ENCODE peak calls at places on chromosomes 2 and 18, in ten cellular contexts. One of them, this sample, is unnamed.

GRCh38 chr18:26821181-26821580 is 44.3 kb downstream of the AQP4 start:
- DNase-seq in OCI-LY7: no peak
- DNase-seq in SK-N-SH: no peak
- DNase-seq in PC-9: no peak
- DNase-seq in GM23338: no peak
- DNase-seq in GM23248: no peak
- DNase-seq in Karpas-422: no peak
- DNase-seq in HCT116: no peak
- DNase-seq in MM.1S: no peak
- DNase-seq in hepatocyte: peak; percentile 13
- DNase-seq in this sample: no peak

GRCh38 chr2:128291161-128291843 is 27.4 kb downstream of the HS6ST1 start:
- DNase-seq in OCI-LY7: no peak
- DNase-seq in SK-N-SH: no peak
- DNase-seq in PC-9: peak; percentile 44
- DNase-seq in GM23338: no peak
- DNase-seq in GM23248: no peak
- DNase-seq in Karpas-422: no peak
- DNase-seq in HCT116: no peak
- DNase-seq in MM.1S: no peak
- DNase-seq in hepatocyte: no peak
- DNase-seq in this sample: no peak

GRCh38 chr2:85628658-85629057 is 12.7 kb downstream of the USP39 start:
- DNase-seq in OCI-LY7: no peak
- DNase-seq in SK-N-SH: no peak
- DNase-seq in PC-9: no peak
- DNase-seq in GM23338: no peak
- DNase-seq in GM23248: no peak
- DNase-seq in Karpas-422: no peak
- DNase-seq in HCT116: no peak
- DNase-seq in MM.1S: peak; percentile 86
- DNase-seq in hepatocyte: no peak
- DNase-seq in this sample: no peak

GRCh38 chr18:27707201-27707600 is 469.7 kb downstream of the CDH2 start:
- DNase-seq in OCI-LY7: no peak
- DNase-seq in SK-N-SH: no peak
- DNase-seq in PC-9: no peak
- DNase-seq in GM23338: no peak
- DNase-seq in GM23248: peak; percentile 5
- DNase-seq in Karpas-422: no peak
- DNase-seq in HCT116: no peak
- DNase-seq in MM.1S: no peak
- DNase-seq in hepatocyte: no peak
- DNase-seq in this sample: peak; percentile 8

GRCh38 chr18:2627821-2628276 is 27.7 kb upstream of the SMCHD1 start:
- DNase-seq in OCI-LY7: no peak
- DNase-seq in SK-N-SH: no peak
- DNase-seq in PC-9: no peak
- DNase-seq in GM23338: no peak
- DNase-seq in GM23248: peak; percentile 67
- DNase-seq in Karpas-422: no peak
- DNase-seq in HCT116: peak; percentile 26
- DNase-seq in MM.1S: no peak
- DNase-seq in hepatocyte: peak; percentile 29
- DNase-seq in this sample: peak; percentile 53

GRCh38 chr2:241615522-241616052 is 21.4 kb downstream of the THAP4 start:
- DNase-seq in OCI-LY7: no peak
- DNase-seq in SK-N-SH: no peak
- DNase-seq in PC-9: no peak
- DNase-seq in GM23338: no peak
- DNase-seq in GM23248: no peak
- DNase-seq in Karpas-422: no peak
- DNase-seq in HCT116: no peak
- DNase-seq in MM.1S: no peak
- DNase-seq in hepatocyte: no peak
- DNase-seq in this sample: no peak

GRCh38 chr2:147006724-147007123 is 838.1 kb upstream of the ACVR2A start:
- DNase-seq in OCI-LY7: no peak
- DNase-seq in SK-N-SH: no peak
- DNase-seq in PC-9: no peak
- DNase-seq in GM23338: no peak
- DNase-seq in GM23248: peak; percentile 57
- DNase-seq in Karpas-422: no peak
- DNase-seq in HCT116: no peak
- DNase-seq in MM.1S: no peak
- DNase-seq in hepatocyte: no peak
- DNase-seq in this sample: no peak

GRCh38 chr2:190837991-190838390 is 42.6 kb upstream of the GLS start:
- DNase-seq in OCI-LY7: no peak
- DNase-seq in SK-N-SH: no peak
- DNase-seq in PC-9: no peak
- DNase-seq in GM23338: no peak
- DNase-seq in GM23248: peak; percentile 56
- DNase-seq in Karpas-422: no peak
- DNase-seq in HCT116: no peak
- DNase-seq in MM.1S: no peak
- DNase-seq in hepatocyte: no peak
- DNase-seq in this sample: no peak

GRCh38 chr2:203418271-203418670 is 90.1 kb downstream of the ABI2 start:
- DNase-seq in OCI-LY7: no peak
- DNase-seq in SK-N-SH: no peak
- DNase-seq in PC-9: no peak
- DNase-seq in GM23338: no peak
- DNase-seq in GM23248: no peak
- DNase-seq in Karpas-422: no peak
- DNase-seq in HCT116: no peak
- DNase-seq in MM.1S: no peak
- DNase-seq in hepatocyte: no peak
- DNase-seq in this sample: no peak

GRCh38 chr2:128308284-128308731 is 10.4 kb downstream of the HS6ST1 start:
- DNase-seq in OCI-LY7: no peak
- DNase-seq in SK-N-SH: no peak
- DNase-seq in PC-9: no peak
- DNase-seq in GM23338: no peak
- DNase-seq in GM23248: no peak
- DNase-seq in Karpas-422: no peak
- DNase-seq in HCT116: no peak
- DNase-seq in MM.1S: no peak
- DNase-seq in hepatocyte: no peak
- DNase-seq in this sample: no peak

GRCh38 chr2:80482276-80482675 is 177.7 kb upstream of the LRRTM1 start:
- DNase-seq in OCI-LY7: no peak
- DNase-seq in SK-N-SH: no peak
- DNase-seq in PC-9: no peak
- DNase-seq in GM23338: no peak
- DNase-seq in GM23248: no peak
- DNase-seq in Karpas-422: no peak
- DNase-seq in HCT116: no peak
- DNase-seq in MM.1S: no peak
- DNase-seq in hepatocyte: no peak
- DNase-seq in this sample: no peak

GRCh38 chr2:142777742-142778141 is 99.7 kb upstream of the KYNU start:
- DNase-seq in OCI-LY7: no peak
- DNase-seq in SK-N-SH: no peak
- DNase-seq in PC-9: no peak
- DNase-seq in GM23338: peak; percentile 3
- DNase-seq in GM23248: no peak
- DNase-seq in Karpas-422: no peak
- DNase-seq in HCT116: no peak
- DNase-seq in MM.1S: no peak
- DNase-seq in hepatocyte: no peak
- DNase-seq in this sample: no peak

GRCh38 chr2:167759531-167759930 is 487.9 kb downstream of the STK39 start:
- DNase-seq in OCI-LY7: no peak
- DNase-seq in SK-N-SH: no peak
- DNase-seq in PC-9: no peak
- DNase-seq in GM23338: peak; percentile 58
- DNase-seq in GM23248: no peak
- DNase-seq in Karpas-422: no peak
- DNase-seq in HCT116: no peak
- DNase-seq in MM.1S: no peak
- DNase-seq in hepatocyte: no peak
- DNase-seq in this sample: no peak

GRCh38 chr2:232901711-232902578 is 31.9 kb downstream of the SNORC start:
- DNase-seq in OCI-LY7: no peak
- DNase-seq in SK-N-SH: peak; percentile 48
- DNase-seq in PC-9: peak; percentile 86
- DNase-seq in GM23338: no peak
- DNase-seq in GM23248: peak; percentile 96
- DNase-seq in Karpas-422: no peak
- DNase-seq in HCT116: peak; percentile 83
- DNase-seq in MM.1S: no peak
- DNase-seq in hepatocyte: peak; percentile 41
- DNase-seq in this sample: peak; percentile 94

GRCh38 chr2:72427022-72427861 is 279.6 kb upstream of the CYP26B1 start:
- DNase-seq in OCI-LY7: no peak
- DNase-seq in SK-N-SH: peak; percentile 9
- DNase-seq in PC-9: no peak
- DNase-seq in GM23338: no peak
- DNase-seq in GM23248: no peak
- DNase-seq in Karpas-422: no peak
- DNase-seq in HCT116: no peak
- DNase-seq in MM.1S: no peak
- DNase-seq in hepatocyte: no peak
- DNase-seq in this sample: no peak

GRCh38 chr2:9590635-9591034 is 35.0 kb upstream of the ADAM17 start:
- DNase-seq in OCI-LY7: no peak
- DNase-seq in SK-N-SH: no peak
- DNase-seq in PC-9: no peak
- DNase-seq in GM23338: no peak
- DNase-seq in GM23248: peak; percentile 71
- DNase-seq in Karpas-422: no peak
- DNase-seq in HCT116: no peak
- DNase-seq in MM.1S: no peak
- DNase-seq in hepatocyte: no peak
- DNase-seq in this sample: peak; percentile 26

GRCh38 chr18:3304832-3305231 is 42.9 kb downstream of the MYL12B start:
- DNase-seq in OCI-LY7: no peak
- DNase-seq in SK-N-SH: no peak
- DNase-seq in PC-9: no peak
- DNase-seq in GM23338: no peak
- DNase-seq in GM23248: peak; percentile 28
- DNase-seq in Karpas-422: no peak
- DNase-seq in HCT116: no peak
- DNase-seq in MM.1S: no peak
- DNase-seq in hepatocyte: no peak
- DNase-seq in this sample: no peak

GRCh38 chr2:120919771-120920437 is 184.2 kb downstream of the GLI2 start:
- DNase-seq in OCI-LY7: no peak
- DNase-seq in SK-N-SH: no peak
- DNase-seq in PC-9: no peak
- DNase-seq in GM23338: no peak
- DNase-seq in GM23248: peak; percentile 94
- DNase-seq in Karpas-422: no peak
- DNase-seq in HCT116: no peak
- DNase-seq in MM.1S: no peak
- DNase-seq in hepatocyte: peak; percentile 62
- DNase-seq in this sample: no peak
- H3K36me3 ChIP-seq in OCI-LY7: no peaks in the 10 kb centered on the region
- H3K36me3 ChIP-seq in SK-N-SH: no peaks in the 10 kb centered on the region
- H3K36me3 ChIP-seq in PC-9: no peaks in the 10 kb centered on the region
- H3K36me3 ChIP-seq in GM23338: no peaks in the 10 kb centered on the region
- H3K36me3 ChIP-seq in GM23248: no peaks in the 10 kb centered on the region
- H3K36me3 ChIP-seq in Karpas-422: no peaks in the 10 kb centered on the region
- H3K36me3 ChIP-seq in HCT116: no peaks in the 10 kb centered on the region
- H3K36me3 ChIP-seq in MM.1S: no peaks in the 10 kb centered on the region
- H3K36me3 ChIP-seq in hepatocyte: no peaks in the 10 kb centered on the region
- H3K36me3 ChIP-seq in this sample: no peaks in the 10 kb centered on the region

DNA sequence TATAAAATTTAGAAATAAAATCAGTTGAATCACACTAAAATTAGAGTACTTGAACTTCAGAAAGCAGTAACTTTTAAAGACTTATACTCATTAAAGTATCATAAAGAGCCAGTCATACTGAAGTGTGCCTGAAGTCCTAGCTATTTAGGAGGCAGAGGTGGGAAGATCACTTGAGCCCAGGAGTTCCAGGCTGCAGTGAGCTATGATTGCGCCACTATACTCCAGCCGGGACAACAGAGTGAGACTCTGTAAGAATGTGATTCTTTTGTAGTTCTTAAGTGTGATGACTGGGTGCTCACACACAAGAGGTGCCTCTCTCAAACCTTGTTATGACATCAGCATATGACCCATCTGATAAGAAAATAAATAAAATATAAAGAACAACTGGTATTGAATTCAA is 14.6 kb downstream of the TLK1 start:
- DNase-seq in OCI-LY7: no peak
- DNase-seq in SK-N-SH: no peak
- DNase-seq in PC-9: no peak
- DNase-seq in GM23338: no peak
- DNase-seq in GM23248: no peak
- DNase-seq in Karpas-422: no peak
- DNase-seq in HCT116: no peak
- DNase-seq in MM.1S: no peak
- DNase-seq in hepatocyte: no peak
- DNase-seq in this sample: no peak
- H3K4me1 ChIP-seq in OCI-LY7: peaks cover 37% of the 10 kb centered on the region
- H3K4me1 ChIP-seq in SK-N-SH: no peaks in the 10 kb centered on the region
- H3K4me1 ChIP-seq in PC-9: peaks cover 18% of the 10 kb centered on the region
- H3K4me1 ChIP-seq in GM23338: peaks cover 19% of the 10 kb centered on the region
- H3K4me1 ChIP-seq in GM23248: peaks cover 12% of the 10 kb centered on the region
- H3K4me1 ChIP-seq in Karpas-422: peaks cover 13% of the 10 kb centered on the region
- H3K4me1 ChIP-seq in HCT116: no peaks in the 10 kb centered on the region
- H3K4me1 ChIP-seq in MM.1S: no peaks in the 10 kb centered on the region
- H3K4me1 ChIP-seq in hepatocyte: peaks cover 7% of the 10 kb centered on the region
- H3K4me1 ChIP-seq in this sample: peaks cover 17% of the 10 kb centered on the region

GRCh38 chr2:240443891-240444301 is 8.4 kb downstream of the GPC1 start:
- DNase-seq in OCI-LY7: no peak
- DNase-seq in SK-N-SH: no peak
- DNase-seq in PC-9: no peak
- DNase-seq in GM23338: no peak
- DNase-seq in GM23248: peak; percentile 18
- DNase-seq in Karpas-422: no peak
- DNase-seq in HCT116: no peak
- DNase-seq in MM.1S: no peak
- DNase-seq in hepatocyte: no peak
- DNase-seq in this sample: no peak
- H3K9me2 ChIP-seq in OCI-LY7: no peaks in the 10 kb centered on the region
- H3K9me2 ChIP-seq in SK-N-SH: no peaks in the 10 kb centered on the region
- H3K9me2 ChIP-seq in PC-9: no peaks in the 10 kb centered on the region
- H3K9me2 ChIP-seq in GM23338: no peaks in the 10 kb centered on the region
- H3K9me2 ChIP-seq in GM23248: no peaks in the 10 kb centered on the region
- H3K9me2 ChIP-seq in Karpas-422: no peaks in the 10 kb centered on the region
- H3K9me2 ChIP-seq in HCT116: no peaks in the 10 kb centered on the region
- H3K9me2 ChIP-seq in MM.1S: no peaks in the 10 kb centered on the region
- H3K9me2 ChIP-seq in hepatocyte: no peaks in the 10 kb centered on the region
- H3K9me2 ChIP-seq in this sample: no peaks in the 10 kb centered on the region

DNA sequence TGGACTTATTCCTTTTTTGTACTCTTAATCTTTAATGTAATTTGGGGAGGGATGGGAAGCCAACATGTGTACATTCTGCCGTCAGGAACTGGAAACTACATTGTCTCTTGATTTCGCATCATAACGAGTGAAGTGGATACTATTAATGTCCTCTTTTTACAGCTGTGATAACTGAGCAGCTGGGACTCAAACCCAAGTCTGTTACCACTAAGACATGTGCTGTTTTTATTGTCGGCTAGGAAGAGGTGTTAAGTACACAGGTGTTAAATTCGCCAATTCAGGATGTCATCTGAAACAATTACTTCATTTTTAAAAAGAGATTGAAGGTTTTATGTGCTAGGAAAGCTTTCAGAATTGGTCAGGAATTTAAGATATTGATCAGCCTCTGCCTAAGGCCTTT is 6.9 kb downstream of the GMCL1 start:
- DNase-seq in OCI-LY7: peak; percentile 28
- DNase-seq in SK-N-SH: no peak
- DNase-seq in PC-9: no peak
- DNase-seq in GM23338: no peak
- DNase-seq in GM23248: no peak
- DNase-seq in Karpas-422: no peak
- DNase-seq in HCT116: no peak
- DNase-seq in MM.1S: peak; percentile 27
- DNase-seq in hepatocyte: no peak
- DNase-seq in this sample: no peak
- H3K36me3 ChIP-seq in OCI-LY7: peaks cover 84% of the 10 kb centered on the region
- H3K36me3 ChIP-seq in SK-N-SH: peaks cover 29% of the 10 kb centered on the region
- H3K36me3 ChIP-seq in PC-9: peaks cover 18% of the 10 kb centered on the region
- H3K36me3 ChIP-seq in GM23338: peaks cover 21% of the 10 kb centered on the region
- H3K36me3 ChIP-seq in GM23248: peaks cover 5% of the 10 kb centered on the region
- H3K36me3 ChIP-seq in Karpas-422: peaks cover 40% of the 10 kb centered on the region
- H3K36me3 ChIP-seq in HCT116: peaks cover 3% of the 10 kb centered on the region
- H3K36me3 ChIP-seq in MM.1S: peaks cover 10% of the 10 kb centered on the region
- H3K36me3 ChIP-seq in hepatocyte: no peaks in the 10 kb centered on the region
- H3K36me3 ChIP-seq in this sample: no peaks in the 10 kb centered on the region